ENCODE peak calls at places on chromosomes 1 and 21, in five cellular contexts. C, Z, E, A and P are unnamed samples.

GRCh38 chr1:239274242-239274830 is 112.0 kb upstream of the CHRM3 start:
- DNase-seq in C (no peak), Z (no peak), E (no peak), A (no peak), P (no peak)

GRCh38 chr1:53288247-53289049 is 39.4 kb downstream of the LRP8 start:
- DNase-seq in C (no peak), Z (no peak), E (no peak), A (no peak), P (no peak)

GRCh38 chr1:108011295-108011694 is 46.3 kb upstream of the VAV3 start:
- DNase-seq in C (no peak), Z (no peak), E (no peak), A (no peak), P (no peak)

GRCh38 chr1:55272994-55273393 is 57.8 kb upstream of the USP24 start:
- DNase-seq in C (no peak), Z (no peak), E (no peak), A (no peak), P (no peak)

GRCh38 chr1:235923466-235924008 is 56.8 kb upstream of the LYST start:
- DNase-seq in C (no peak), Z (peak), E (peak), A (no peak), P (no peak)

GRCh38 chr1:32536117-32536516 is 3.1 kb upstream of the ZBTB8A start:
- DNase-seq in C (no peak), Z (no peak), E (no peak), A (no peak), P (peak)

GRCh38 chr1:111535256-111536191 is 32.1 kb upstream of the ADORA3 start:
- DNase-seq in C (no peak), Z (no peak), E (no peak), A (no peak), P (no peak)

GRCh38 chr1:83055391-83056170 is 943.4 kb downstream of the TTLL7 start:
- DNase-seq in C (no peak), Z (no peak), E (no peak), A (no peak), P (no peak)

GRCh38 chr1:179753061-179753460 is 10.0 kb downstream of the FAM163A start:
- DNase-seq in C (no peak), Z (no peak), E (no peak), A (no peak), P (no peak)

GRCh38 chr1:26557078-26557477 is 27.5 kb downstream of the RPS6KA1 start:
- DNase-seq in C (no peak), Z (no peak), E (no peak), A (no peak), P (no peak)

GRCh38 chr1:219329606-219330005 is 155.9 kb downstream of the LYPLAL1 start:
- DNase-seq in C (no peak), Z (peak), E (peak), A (no peak), P (no peak)

GRCh38 chr1:198113302-198113701 is 43.5 kb upstream of the NEK7 start:
- DNase-seq in C (no peak), Z (no peak), E (peak), A (no peak), P (no peak)

GRCh38 chr1:203428981-203429599 is 46.5 kb upstream of the PRELP start:
- DNase-seq in C (no peak), Z (no peak), E (no peak), A (no peak), P (no peak)

GRCh38 chr21:41426656-41427311 is 745 bp downstream of the MX1 start:
- DNase-seq in C (no peak), Z (no peak), E (no peak), A (no peak), P (no peak)

GRCh38 chr1:3459940-3460652 is 5.6 kb downstream of the ARHGEF16 start:
- DNase-seq in C (peak), Z (no peak), E (no peak), A (no peak), P (no peak)

GRCh38 chr1:91511386-91511785 is 10.7 kb downstream of the CDC7 start:
- DNase-seq in C (no peak), Z (peak), E (peak), A (no peak), P (peak)

GRCh38 chr1:41444796-41445195 is 39.7 kb downstream of the EDN2 start:
- DNase-seq in C (no peak), Z (no peak), E (no peak), A (no peak), P (peak)

GRCh38 chr1:40653851-40654537 is 11.5 kb downstream of the RIMS3 start:
- DNase-seq in C (no peak), Z (no peak), E (no peak), A (no peak), P (no peak)

GRCh38 chr1:54199151-54199764 is 572 bp downstream of the CYB5RL start:
- DNase-seq in C (no peak), Z (peak), E (no peak), A (no peak), P (no peak)

GRCh38 chr1:205225901-205226765 is 1.6 kb upstream of the TMCC2 start:
- DNase-seq in C (no peak), Z (no peak), E (no peak), A (no peak), P (no peak)

GRCh38 chr1:32763221-32763620 is 53.9 kb downstream of the YARS1 start:
- DNase-seq in C (no peak), Z (no peak), E (no peak), A (no peak), P (no peak)

GRCh38 chr1:10973552-10973951 is 38.9 kb upstream of the TARDBP start:
- DNase-seq in C (no peak), Z (no peak), E (no peak), A (no peak), P (no peak)

GRCh38 chr1:156577512-156577911 is 2.0 kb upstream of the TTC24 start:
- DNase-seq in C (no peak), Z (no peak), E (no peak), A (no peak), P (no peak)

GRCh38 chr1:1086911-1087341 is 12.8 kb upstream of the RNF223 start:
- DNase-seq in C (no peak), Z (no peak), E (no peak), A (no peak), P (no peak)

GRCh38 chr1:40973912-40974311 is 5.6 kb upstream of the CTPS1 start:
- DNase-seq in C (no peak), Z (no peak), E (no peak), A (no peak), P (peak)